ENCODE peak calls at places on chromosomes 3 and 15, in six cellular contexts. Y, Q, O, A, N and K are unnamed samples.

GRCh38 chr3:84717894-84718293 is 240.9 kb upstream of the CADM2 start:
- DNase-seq in A (no peak), O (no peak), Y (no peak), N (no peak), Q (no peak), K (no peak)

GRCh38 chr15:69346112-69346511 is 47.4 kb downstream of the PAQR5 start:
- DNase-seq in A (no peak), N (no peak), Y (no peak), Q (no peak), O (peak; percentile 33), K (no peak)

GRCh38 chr3:8371085-8371551 is 130.5 kb upstream of the LMCD1 start:
- DNase-seq in Q (no peak), N (no peak), O (no peak), A (no peak), Y (no peak), K (no peak)

GRCh38 chr3:9903904-9904303 is 1.3 kb downstream of the IL17RE start:
- DNase-seq in Y (no peak), N (no peak), Q (no peak), O (no peak), A (no peak), K (no peak)

GRCh38 chr3:13133471-13133981 is 60.3 kb upstream of the IQSEC1 start:
- DNase-seq in N (no peak), Y (no peak), O (no peak), A (no peak), Q (no peak), K (no peak)

GRCh38 chr3:164864454-164864853 is 213.8 kb downstream of the SI start:
- DNase-seq in Y (no peak), O (no peak), A (no peak), N (no peak), Q (no peak), K (no peak)

GRCh38 chr3:73733796-73734195 is 109.1 kb upstream of the PDZRN3 start:
- DNase-seq in Y (no peak), N (no peak), A (no peak), O (no peak), Q (no peak), K (no peak)

GRCh38 chr3:32347286-32348125 is 44.1 kb upstream of the CMTM7 start:
- DNase-seq in A (no peak), Y (no peak), Q (no peak), O (no peak), N (no peak), K (no peak)

GRCh38 chr3:67739851-67740250 is 85.4 kb upstream of the SUCLG2 start:
- DNase-seq in A (no peak), Y (no peak), Q (no peak), N (no peak), O (no peak), K (no peak)